ENCODE peak calls at places on chromosomes 12 and 14, in seven cellular contexts. C is bronchial epithelial cell, T is AG04449, J is fibroblast of mammary gland, M is heart left ventricle, P is choroid plexus epithelial cell, U is brain microvascular endothelial cell. S is an unnamed sample.
A peak's percentile ranks its signal among the peaks of the same experiment; 100 is the strongest.

GRCh38 chr14:26729851-26730250 is 132.0 kb upstream of the NOVA1 start:
- DNase-seq in U (no peak), T (no peak), P (no peak), C (no peak), J (peak; percentile 43), M (no peak), S (peak; percentile 23)

GRCh38 chr14:24439830-24440605 is 2.6 kb downstream of the SDR39U1 start:
- DNase-seq in J (no peak), C (no peak), U (no peak), P (no peak), T (no peak), M (no peak), S (no peak)

GRCh38 chr12:6229224-6229748 is 29.1 kb downstream of the CD9 start:
- DNase-seq in M (peak; percentile 29), P (no peak), U (no peak), T (no peak), C (peak; percentile 62), J (no peak), S (peak; percentile 34)

GRCh38 chr12:91289881-91290280 is 107.3 kb upstream of the DCN start:
- DNase-seq in T (no peak), M (no peak), C (no peak), P (no peak), U (no peak), J (no peak), S (no peak)

GRCh38 chr12:54932691-54933090 is 51.9 kb downstream of the TESPA1 start:
- DNase-seq in T (no peak), C (peak; percentile 65), P (no peak), J (peak; percentile 17), U (no peak), M (no peak), S (no peak)

GRCh38 chr12:66239295-66239694 is 50.3 kb downstream of the IRAK3 start:
- DNase-seq in U (no peak), P (no peak), T (no peak), C (no peak), M (no peak), J (no peak), S (no peak)

GRCh38 chr14:50237448-50237847 is 6.1 kb upstream of the SOS2 start:
- DNase-seq in T (no peak), U (no peak), P (no peak), C (no peak), J (no peak), M (no peak), S (no peak)

GRCh38 chr12:103130564-103130963 is 173.1 kb downstream of the ASCL1 start:
- DNase-seq in C (no peak), P (no peak), U (no peak), J (no peak), M (no peak), T (no peak), S (no peak)

GRCh38 chr12:113231275-113232231 is 10.3 kb downstream of the TPCN1 start:
- DNase-seq in C (peak; percentile 78), T (no peak), U (peak; percentile 75), P (peak; percentile 91), M (no peak), J (no peak), S (no peak)

GRCh38 chr12:52029686-52030085 is 21.6 kb upstream of the NR4A1 start:
- DNase-seq in C (no peak), M (no peak), U (peak; percentile 78), T (no peak), J (peak; percentile 39), P (peak; percentile 92), S (peak; percentile 43)

GRCh38 chr12:104998423-104999346 is 12.6 kb downstream of the NOPCHAP1 start:
- DNase-seq in C (no peak), T (no peak), U (no peak), M (no peak), P (no peak), J (no peak), S (no peak)

GRCh38 chr12:2054091-2055018 is 1.6 kb downstream of the CACNA1C start:
- DNase-seq in P (peak; percentile 16), M (no peak), C (no peak), J (no peak), U (no peak), T (no peak), S (peak; percentile 46)

GRCh38 chr14:94373708-94374107 is 14.7 kb downstream of the SERPINA1 start:
- DNase-seq in U (peak; percentile 94), M (no peak), C (peak; percentile 98), T (peak; percentile 90), P (peak; percentile 95), J (peak; percentile 99), S (peak; percentile 77)

GRCh38 chr12:12791756-12792346 is 6.4 kb downstream of the APOLD1 start:
- DNase-seq in T (no peak), J (peak; percentile 30), C (no peak), U (no peak), P (peak; percentile 27), M (no peak), S (no peak)

GRCh38 chr12:106090586-106091411 is 48.0 kb downstream of the NUAK1 start:
- DNase-seq in M (no peak), C (peak; percentile 29), P (peak; percentile 79), U (peak; percentile 71), J (peak; percentile 52), T (peak; percentile 80), S (peak; percentile 81)

GRCh38 chr12:70243510-70244331 is 488 bp downstream of the CNOT2 start:
- DNase-seq in J (peak; percentile 52), P (peak; percentile 75), M (peak; percentile 81), U (peak; percentile 54), T (no peak), C (peak; percentile 33), S (peak; percentile 57)

GRCh38 chr12:48788522-48788851 is 402 bp downstream of the ADCY6 start:
- DNase-seq in P (no peak), U (no peak), J (no peak), T (no peak), M (no peak), C (no peak), S (no peak)

GRCh38 chr14:104075530-104076151 is 9.9 kb upstream of the ASPG start:
- DNase-seq in C (peak; percentile 10), M (no peak), T (no peak), P (peak; percentile 44), U (no peak), J (peak; percentile 12), S (peak; percentile 37)

GRCh38 chr12:4579305-4580097 is 17.5 kb downstream of the DYRK4 start:
- DNase-seq in T (no peak), J (peak; percentile 30), P (peak; percentile 47), C (peak; percentile 13), M (no peak), U (peak; percentile 9), S (peak; percentile 14)

GRCh38 chr12:46452776-46453175 is 80.2 kb upstream of the SLC38A2 start:
- DNase-seq in P (no peak), U (no peak), J (no peak), T (no peak), M (no peak), C (peak; percentile 68), S (no peak)

GRCh38 chr14:30855345-30856037 is 18.9 kb upstream of the COCH start:
- DNase-seq in U (no peak), P (no peak), M (no peak), T (no peak), J (no peak), C (no peak), S (no peak)

GRCh38 chr12:95956557-95957145 is 13.5 kb downstream of the AMDHD1 start:
- DNase-seq in U (no peak), M (no peak), P (no peak), J (no peak), T (no peak), C (no peak), S (no peak)

DNA sequence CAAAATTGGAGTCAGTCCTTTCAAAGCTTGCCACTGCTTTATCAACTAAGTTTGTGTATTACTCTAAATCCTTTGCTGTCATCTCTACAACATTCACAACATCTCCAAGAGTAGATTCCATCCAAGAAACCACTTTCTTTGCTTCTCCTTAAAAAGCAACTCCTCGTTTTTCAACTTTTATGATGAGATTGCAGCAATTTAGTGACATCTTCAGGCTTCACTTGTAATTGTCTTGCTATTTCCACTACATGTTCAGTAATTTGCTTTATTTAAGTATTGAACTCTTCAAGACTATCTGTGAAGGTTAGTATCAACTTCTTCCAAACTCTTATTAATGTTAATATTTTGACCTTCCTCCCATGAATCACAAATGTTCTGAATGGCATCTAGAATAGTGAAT is 747.9 kb downstream of the TMTC2 start:
- DNase-seq in M (no peak), J (no peak), U (no peak), P (peak; percentile 59), C (peak; percentile 4), T (no peak), S (no peak)
- TF ChIP-seq CTCF in M (no peak), J (no peak), U (no peak), P (peak; percentile 31), C (no peak), T (no peak), S (no peak)

DNA sequence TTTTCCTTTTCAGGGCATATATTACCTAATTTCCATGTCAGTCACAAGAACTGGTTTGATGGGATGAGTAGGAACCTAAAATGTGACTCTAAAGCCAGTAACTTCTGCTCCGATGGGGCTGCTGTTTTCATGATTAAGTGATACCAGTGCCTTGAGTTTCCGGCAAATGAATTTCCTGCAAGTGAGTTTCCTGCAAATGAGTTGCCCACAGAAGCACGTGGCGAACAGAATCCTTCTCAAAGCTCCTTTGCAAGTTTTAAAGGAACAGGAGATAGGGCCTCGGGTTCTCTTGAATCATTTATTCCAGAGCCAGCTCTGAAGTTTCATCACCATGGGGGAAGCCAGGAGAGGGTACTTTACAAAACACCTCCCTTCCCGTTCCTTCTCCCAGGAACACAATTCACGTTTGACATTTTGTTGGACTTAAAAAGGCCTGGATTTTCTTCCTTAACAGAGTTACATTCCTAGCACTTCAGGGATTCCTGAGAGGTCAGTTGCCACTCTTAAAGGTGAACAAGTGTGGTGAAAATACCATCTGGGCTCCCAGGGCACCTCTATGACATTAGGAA is 2.2 kb upstream of the PPTC7 start:
- DNase-seq in C (peak; percentile 71), M (no peak), J (peak; percentile 42), T (no peak), P (peak; percentile 50), U (no peak), S (peak; percentile 67)
- H3K4me3 ChIP-seq in C (no peak overlapping the region), M (no peak overlapping the region), J (no peak overlapping the region), T (no peak overlapping the region), P (no peak overlapping the region), U (no peak overlapping the region), S (no peak overlapping the region)

GRCh38 chr12:25131270-25131669 is 63.7 kb downstream of the DNAI7 start:
- DNase-seq in C (peak; percentile 73), U (no peak), J (no peak), P (no peak), M (no peak), T (no peak), S (no peak)

GRCh38 chr12:25130741-25131188 is 64.2 kb downstream of the DNAI7 start:
- DNase-seq in C (peak; percentile 70), J (peak; percentile 62), P (peak; percentile 72), T (peak; percentile 14), M (no peak), U (peak; percentile 27), S (peak; percentile 14)

GRCh38 chr12:25135531-25136154 is 59.3 kb downstream of the DNAI7 start:
- DNase-seq in J (no peak), P (no peak), C (peak; percentile 93), U (no peak), T (no peak), M (no peak), S (no peak)
- TF ChIP-seq CTCF in J (no peak), P (no peak), C (peak; percentile 25), U (no peak), T (no peak), M (no peak), S (no peak)

DNA sequence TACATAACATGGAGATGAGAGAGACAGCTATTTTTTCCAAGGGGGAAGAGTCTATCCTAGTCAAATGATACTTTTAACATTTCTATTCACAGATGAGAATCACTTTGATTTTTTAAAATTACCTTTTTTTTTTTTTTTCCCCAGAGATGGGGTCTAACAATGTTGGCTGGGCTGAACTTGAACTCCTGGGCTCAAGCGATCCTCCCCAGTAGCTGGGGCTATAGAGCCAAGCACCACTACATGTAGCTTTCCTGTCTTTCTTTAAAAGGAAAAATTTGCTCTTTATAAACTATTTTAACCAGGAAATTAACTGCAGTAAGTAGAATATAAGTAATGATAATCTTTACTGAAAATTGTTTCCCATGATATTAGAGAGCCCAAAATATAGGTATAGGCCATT is 3.3 kb downstream of the PRICKLE1 start:
- DNase-seq in P (peak; percentile 37), J (no peak), C (no peak), U (no peak), T (no peak), M (no peak), S (peak; percentile 39)
- H3K4me3 ChIP-seq in P (no peak overlapping the region), J (no peak overlapping the region), C (no peak overlapping the region), U (no peak overlapping the region), T (no peak overlapping the region), M (no peak overlapping the region), S (no peak overlapping the region)

S was measured in foreskin fibroblast.